ENCODE peak calls at places on chromosomes 4 and X, in four cellular contexts. F is SJCRH30; N is astrocyte; W is naive thymus-derived CD4-positive, alpha-beta T cell. A is an unnamed sample.

GRCh38 chr4:122100508-122100907 is 51.6 kb upstream of the BLTP1 start:
- DNase-seq in F (no peak), N (no peak), W (no peak), A (no peak)

GRCh38 chrX:39476596-39476995 is 621.2 kb downstream of the BCOR start:
- DNase-seq in W (no peak), N (no peak), F (peak), A (peak)

GRCh38 chr4:84648863-84649647 is 66.1 kb downstream of the CDS1 start:
- DNase-seq in N (no peak), F (no peak), W (no peak), A (no peak)

GRCh38 chrX:9940397-9940796 is 26.8 kb upstream of the CLDN34 start:
- DNase-seq in F (peak), W (no peak), N (peak), A (no peak)

GRCh38 chr4:150310159-150310895 is 232.1 kb downstream of the DCLK2 start:
- DNase-seq in W (no peak), F (no peak), N (peak), A (no peak)

GRCh38 chrX:45479835-45480422 is 279.3 kb upstream of the DIPK2B start:
- DNase-seq in F (peak), W (no peak), N (peak), A (no peak)

GRCh38 chr4:142901166-142901662 is 55.1 kb upstream of the INPP4B start:
- DNase-seq in F (peak), W (no peak), N (peak), A (no peak)

GRCh38 chrX:36986231-36986630 is 21.9 kb upstream of the FAM47C start:
- DNase-seq in W (no peak), N (no peak), F (no peak), A (no peak)

GRCh38 chrX:16712116-16712824 is at the start of gene CTPS2:
- DNase-seq in F (peak), N (peak), W (peak), A (peak)

GRCh38 chr4:53633608-53634007 is 42.3 kb upstream of the LNX1 start:
- DNase-seq in F (no peak), W (no peak), N (no peak), A (no peak)

GRCh38 chr4:127881565-127881869 is 824 bp downstream of the PLK4 start:
- DNase-seq in F (no peak), N (no peak), W (no peak), A (no peak)

GRCh38 chr4:58688603-58689002 is 1578.4 kb upstream of the IGFBP7 start:
- DNase-seq in W (no peak), F (no peak), N (no peak), A (no peak)

GRCh38 chrX:24563291-24564010 is 83.7 kb downstream of the PCYT1B start:
- DNase-seq in N (no peak), W (no peak), F (peak), A (peak)

GRCh38 chrX:24561121-24561520 is 86.0 kb downstream of the PCYT1B start:
- DNase-seq in F (peak), N (no peak), W (no peak), A (no peak)

DNA sequence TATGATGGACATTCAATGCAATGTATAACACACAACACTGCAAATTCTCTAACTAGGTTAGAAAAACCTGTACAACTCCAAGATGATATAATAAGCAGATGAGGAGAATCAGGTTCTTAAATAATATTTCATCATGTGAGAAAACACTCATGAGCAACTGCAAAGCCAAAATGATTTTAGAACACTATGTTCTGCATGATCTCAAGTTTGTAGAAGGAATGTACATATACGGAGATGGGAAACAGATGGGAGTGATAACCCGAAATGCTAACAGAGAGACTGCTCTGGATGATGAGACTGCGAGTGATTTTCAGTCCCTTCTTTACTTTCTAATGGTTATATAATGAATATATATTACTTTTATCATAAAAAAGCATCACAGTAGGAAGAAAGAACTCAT is 80.9 kb downstream of the PCYT1B start:
- DNase-seq in F (no peak), W (no peak), N (no peak), A (no peak)
- H3K4me3 ChIP-seq in F (no peak), W (no peak), N (no peak), A (no peak)

DNA sequence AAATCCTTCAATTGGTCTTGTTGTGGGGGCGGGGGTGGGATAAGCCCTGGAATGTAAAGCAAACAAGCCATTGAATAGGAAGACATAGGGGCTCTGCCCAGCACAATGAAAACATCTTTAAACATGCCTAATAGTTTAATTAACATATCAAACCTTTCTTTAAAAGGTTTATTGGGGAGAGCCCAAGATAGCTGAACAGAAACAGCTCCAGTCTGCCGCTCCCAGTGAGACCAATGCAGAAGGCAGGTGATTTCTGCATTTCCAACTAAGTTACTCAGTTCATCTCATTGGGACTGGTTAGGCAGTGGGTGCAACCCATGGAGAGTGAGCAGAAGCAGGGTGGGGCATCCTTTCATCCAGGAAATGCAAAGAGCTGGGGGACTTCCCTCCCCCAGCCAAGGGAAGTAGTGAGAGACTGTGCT is 327.2 kb upstream of the CNKSR2 start:
- DNase-seq in F (no peak), W (no peak), N (no peak), A (no peak)
- H3K4me3 ChIP-seq in F (no peak), W (no peak), N (no peak), A (no peak)

GRCh38 chr4:77007358-77008230 is 58.0 kb downstream of the SEPTIN11 start:
- DNase-seq in N (peak), W (no peak), F (peak), A (no peak)
- H3K4me3 ChIP-seq in N (no peak), W (peak), F (no peak), A (no peak)

GRCh38 chr4:123554819-123555499 is 158.4 kb downstream of the SPRY1 start:
- DNase-seq in F (peak), W (no peak), N (peak), A (no peak)
- H3K4me3 ChIP-seq in F (peak), W (no peak), N (no peak), A (no peak)

GRCh38 chr4:87211249-87211952 is 9.0 kb downstream of the KLHL8 start:
- DNase-seq in N (peak), F (no peak), W (no peak), A (no peak)

GRCh38 chr4:87213425-87213824 is 7.0 kb downstream of the KLHL8 start:
- DNase-seq in N (no peak), F (no peak), W (no peak), A (no peak)

GRCh38 chr4:87209182-87209581 is 11.2 kb downstream of the KLHL8 start:
- DNase-seq in F (no peak), N (no peak), W (no peak), A (no peak)

GRCh38 chr4:87204559-87204958 is 15.9 kb downstream of the KLHL8 start:
- DNase-seq in F (no peak), N (no peak), W (no peak), A (no peak)

DNA sequence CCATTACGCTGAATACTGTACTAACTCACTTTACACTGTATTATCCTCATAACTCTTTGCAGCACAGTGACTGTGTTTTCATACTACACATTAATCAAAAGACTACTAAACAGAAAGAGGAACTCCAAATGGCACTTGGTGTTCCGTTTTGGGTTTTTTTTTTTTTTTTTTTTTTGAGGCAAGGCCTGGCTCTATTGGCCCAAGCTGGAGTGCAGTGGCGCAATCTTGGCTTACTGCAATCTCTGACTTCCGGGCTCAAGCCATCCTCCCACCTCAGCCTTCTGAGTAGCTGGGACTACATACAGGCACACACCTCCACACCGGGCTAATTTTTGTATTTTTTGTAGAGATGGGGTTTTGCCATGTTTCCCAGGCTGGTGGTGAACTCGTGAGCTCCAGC is 10.7 kb downstream of the KLHL8 start:
- DNase-seq in W (no peak), F (no peak), N (no peak), A (no peak)
- H3K4me3 ChIP-seq in W (no peak), F (no peak), N (no peak), A (no peak)

DNA sequence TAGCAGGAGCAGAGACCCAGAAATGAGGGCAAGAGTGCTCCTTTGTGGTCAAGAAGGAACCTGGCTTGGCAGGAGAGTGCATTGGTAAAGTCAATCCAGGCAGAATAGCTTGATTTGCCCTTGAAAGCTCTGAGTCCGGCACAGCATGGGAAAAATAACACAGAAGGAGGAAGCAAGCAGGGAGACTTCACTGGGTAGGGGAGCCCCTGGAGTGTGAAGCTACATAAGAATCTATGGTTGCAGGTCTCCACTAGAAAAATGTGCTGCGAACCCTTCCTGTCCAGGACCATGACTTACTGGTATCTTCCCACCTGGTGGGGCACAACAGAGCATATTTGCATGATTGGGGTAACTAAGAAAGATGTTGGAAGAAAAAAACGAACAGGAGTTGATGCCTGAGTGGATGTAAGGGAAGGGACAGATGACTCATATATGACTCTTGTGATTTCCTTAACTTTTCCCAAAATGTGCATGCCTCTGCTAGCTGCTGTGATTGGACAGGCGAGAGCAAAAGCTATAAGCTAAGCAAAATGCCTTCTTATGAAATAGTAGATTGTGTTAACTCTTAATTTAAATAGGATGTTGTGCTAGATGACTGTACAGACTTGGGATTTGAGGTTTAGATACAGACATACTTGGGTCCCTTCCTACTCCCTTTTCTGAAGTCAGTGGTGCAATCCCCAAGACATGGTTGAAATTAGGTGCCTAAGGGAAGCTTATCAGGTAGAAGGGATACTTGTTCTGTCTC is 3.3 kb downstream of the IL13RA1 start:
- DNase-seq in F (no peak), W (no peak), N (peak), A (no peak)
- H3K4me3 ChIP-seq in F (no peak), W (no peak), N (no peak), A (no peak)

DNA sequence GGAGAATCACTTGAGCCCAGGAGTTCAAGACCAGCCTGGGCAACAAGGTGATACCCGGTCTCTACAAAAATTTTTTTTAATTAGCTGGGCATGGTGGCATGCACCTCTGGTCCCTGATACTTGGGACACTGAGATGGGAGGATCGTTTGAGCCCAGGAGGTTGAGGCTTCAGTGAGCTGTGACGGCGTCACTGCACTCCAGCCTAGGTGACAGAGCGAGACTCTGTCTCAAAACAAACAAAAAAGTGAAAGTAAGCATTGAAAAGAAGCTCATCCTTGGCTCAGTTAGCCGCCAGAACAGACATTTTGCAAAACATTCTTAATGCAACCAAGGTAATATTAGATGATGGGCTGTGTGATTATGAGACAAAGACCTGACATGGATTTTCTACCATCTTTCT is 223.3 kb upstream of the VCX3A start:
- DNase-seq in N (no peak), F (no peak), W (no peak), A (no peak)
- H3K4me3 ChIP-seq in N (no peak), F (no peak), W (no peak), A (no peak)

DNA sequence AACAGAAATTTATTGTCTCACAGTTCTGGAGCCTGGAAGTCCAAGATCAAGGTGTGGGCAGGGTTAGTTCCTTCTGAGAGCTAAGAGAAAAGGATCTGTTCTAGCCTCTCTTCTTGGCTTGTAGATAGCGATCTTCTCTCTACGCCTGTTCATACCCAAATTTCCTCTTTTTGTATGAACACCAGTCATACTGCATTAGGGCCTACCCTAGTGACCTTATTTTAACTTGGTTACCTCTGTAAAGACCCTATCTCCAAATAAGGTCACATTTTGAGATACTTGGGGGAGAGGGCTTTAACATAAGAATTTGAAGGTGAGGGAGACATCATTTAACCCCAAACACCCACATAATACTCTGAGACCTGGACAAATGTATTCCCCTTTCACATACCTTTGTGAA is 55.6 kb upstream of the SPP1 start:
- DNase-seq in F (no peak), N (no peak), W (no peak), A (no peak)
- H3K4me3 ChIP-seq in F (no peak), N (no peak), W (no peak), A (no peak)

GRCh38 chr4:165330071-165330470 is 2.6 kb downstream of the MSMO1 start:
- DNase-seq in W (no peak), F (no peak), N (no peak), A (no peak)

GRCh38 chr4:165331316-165331715 is 3.8 kb downstream of the MSMO1 start:
- DNase-seq in F (no peak), N (no peak), W (no peak), A (no peak)

GRCh38 chr4:165331823-165332222 is 4.4 kb downstream of the MSMO1 start:
- DNase-seq in F (no peak), W (no peak), N (no peak), A (no peak)

GRCh38 chr4:165332502-165332901 is 5.0 kb downstream of the MSMO1 start:
- DNase-seq in W (no peak), N (no peak), F (no peak), A (no peak)

GRCh38 chr4:165330666-165331065 is 3.2 kb downstream of the MSMO1 start:
- DNase-seq in F (no peak), N (no peak), W (no peak), A (no peak)
- H3K4me3 ChIP-seq in F (no peak), N (peak), W (no peak), A (no peak)

A was measured in WERI-Rb-1.